ENCODE peak calls at places on chromosomes 4 and X, in ten cellular contexts. N, B, F, Y, S, T, A, X, U and P are unnamed samples.

GRCh38 chr4:13912966-13913365 is 285.4 kb upstream of the BOD1L1 start:
- DNase-seq in N (no peak), B (no peak), F (no peak), Y (peak; percentile 32), S (no peak), T (no peak), A (no peak), X (no peak), U (peak; percentile 64), P (no peak)

GRCh38 chr4:170674176-170674575 is 584.4 kb upstream of the AADAT start:
- DNase-seq in N (no peak), B (no peak), F (no peak), Y (no peak), S (no peak), T (no peak), A (no peak), X (no peak), U (no peak), P (no peak)

GRCh38 chr4:66489783-66490452 is 819.6 kb upstream of the EPHA5 start:
- DNase-seq in N (no peak), B (no peak), F (no peak), Y (peak; percentile 62), S (no peak), T (no peak), A (no peak), X (no peak), U (no peak), P (no peak)

GRCh38 chr4:186724048-186724860 is 598 bp upstream of the FAT1 start:
- DNase-seq in N (peak; percentile 75), B (peak; percentile 80), F (peak; percentile 64), Y (peak; percentile 39), S (peak; percentile 60), T (peak; percentile 58), A (peak; percentile 83), X (peak; percentile 36), U (peak; percentile 92), P (no peak)

GRCh38 chr4:150462743-150463142 is 119.2 kb upstream of the MAB21L2 start:
- DNase-seq in N (no peak), B (no peak), F (no peak), Y (peak; percentile 11), S (no peak), T (no peak), A (no peak), X (no peak), U (no peak), P (no peak)

GRCh38 chrX:26851981-26852380 is 611.2 kb downstream of the PPP4R3C start:
- DNase-seq in N (no peak), B (no peak), F (no peak), Y (no peak), S (no peak), T (no peak), A (no peak), X (no peak), U (no peak), P (no peak)

GRCh38 chr4:153489856-153490558 is 23.8 kb downstream of the TMEM131L start:
- DNase-seq in N (no peak), B (no peak), F (no peak), Y (no peak), S (no peak), T (no peak), A (no peak), X (no peak), U (peak; percentile 14), P (no peak)

GRCh38 chr4:184628103-184628502 is 21.1 kb downstream of the CASP3 start:
- DNase-seq in N (no peak), B (no peak), F (no peak), Y (no peak), S (no peak), T (no peak), A (no peak), X (no peak), U (no peak), P (no peak)

GRCh38 chr4:148823419-148823769 is 381.2 kb upstream of the NR3C2 start:
- DNase-seq in N (no peak), B (no peak), F (no peak), Y (no peak), S (no peak), T (no peak), A (no peak), X (no peak), U (no peak), P (no peak)

GRCh38 chr4:1337951-1338751 is 8.9 kb upstream of the UVSSA start:
- DNase-seq in N (no peak), B (no peak), F (no peak), Y (no peak), S (no peak), T (no peak), A (no peak), X (no peak), U (no peak), P (no peak)

GRCh38 chr4:26478330-26478729 is 12.0 kb downstream of the CCKAR start:
- DNase-seq in N (no peak), B (no peak), F (no peak), Y (no peak), S (no peak), T (no peak), A (no peak), X (no peak), U (no peak), P (no peak)

GRCh38 chrX:465418-465817 is 78.7 kb upstream of the PPP2R3B start:
- DNase-seq in N (no peak), B (no peak), F (no peak), Y (no peak), S (no peak), T (no peak), A (no peak), X (no peak), U (no peak), P (no peak)

DNA sequence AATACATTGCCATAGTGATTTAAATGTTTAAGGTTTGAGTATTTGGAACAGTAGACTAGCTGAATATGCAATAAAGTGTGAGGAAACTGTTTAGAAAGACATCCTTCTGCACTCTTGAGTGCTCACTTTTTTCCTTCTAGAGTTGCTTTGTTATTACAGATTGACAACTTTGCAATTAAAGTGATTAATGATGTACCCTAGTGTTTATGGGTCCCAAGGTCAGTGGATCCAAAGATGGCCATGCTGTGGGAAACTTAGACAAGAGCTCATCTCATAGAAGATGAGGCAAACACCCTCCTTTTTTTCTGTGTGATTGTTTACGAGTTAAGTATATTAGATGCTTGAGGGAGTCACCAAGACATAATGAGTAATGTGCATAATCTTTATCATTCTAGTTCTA is 118.8 kb downstream of the PDLIM5 start:
- DNase-seq in N (no peak), B (no peak), F (no peak), Y (no peak), S (no peak), T (no peak), A (no peak), X (no peak), U (no peak), P (no peak)
- H3K4me1 ChIP-seq in N (peaks cover 13% of the 10 kb centered on the region), B (peaks cover 1% of the 10 kb centered on the region), F (peaks cover 6% of the 10 kb centered on the region), Y (peaks cover 41% of the 10 kb centered on the region), S (peaks cover 26% of the 10 kb centered on the region), T (no peaks in the 10 kb centered on the region), A (peaks cover 2% of the 10 kb centered on the region), X (no peaks in the 10 kb centered on the region), U (peaks cover 34% of the 10 kb centered on the region), P (peaks cover 11% of the 10 kb centered on the region)

DNA sequence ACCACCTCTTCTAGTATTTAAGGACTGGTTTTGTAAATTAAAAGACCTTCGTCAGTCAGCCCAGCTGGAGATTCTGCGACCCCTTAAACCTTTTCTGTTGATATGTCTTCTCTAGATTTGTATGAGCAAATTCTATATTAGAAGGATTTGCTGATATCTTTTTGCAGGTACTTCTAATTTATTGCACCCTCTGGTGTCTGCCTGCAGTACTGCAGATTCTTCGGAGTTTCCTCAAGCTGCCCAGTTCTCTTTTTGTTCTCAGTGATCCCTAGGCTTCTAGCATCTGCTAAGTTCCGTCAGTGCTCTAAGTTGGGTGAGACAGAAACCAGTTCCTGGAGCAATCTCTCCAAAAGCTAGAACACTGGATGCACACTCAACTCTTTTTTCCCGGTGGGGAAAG is 545.2 kb downstream of the C4orf33 start:
- DNase-seq in N (no peak), B (no peak), F (peak; percentile 66), Y (peak; percentile 44), S (peak; percentile 13), T (peak; percentile 61), A (peak; percentile 86), X (peak; percentile 35), U (no peak), P (peak; percentile 86)
- TF ChIP-seq EP300 in N (no peak), B (no peak), F (no peak), Y (no peak), S (no peak), T (no peak), A (no peak), X (no peak), U (no peak), P (no peak)

GRCh38 chr4:7909463-7909862 is 30.2 kb downstream of the AFAP1 start:
- DNase-seq in N (no peak), B (no peak), F (no peak), Y (no peak), S (no peak), T (no peak), A (no peak), X (no peak), U (no peak), P (no peak)
- H3K4me1 ChIP-seq in N (peaks cover 45% of the 10 kb centered on the region), B (peaks cover 22% of the 10 kb centered on the region), F (peaks cover 41% of the 10 kb centered on the region), Y (peaks cover 96% of the 10 kb centered on the region), S (peaks cover 85% of the 10 kb centered on the region), T (peaks cover 10% of the 10 kb centered on the region), A (peaks cover 32% of the 10 kb centered on the region), X (peaks cover 46% of the 10 kb centered on the region), U (peaks cover 31% of the 10 kb centered on the region), P (peaks cover 18% of the 10 kb centered on the region)

GRCh38 chr4:165757426-165757825 is 115.6 kb upstream of the TLL1 start:
- DNase-seq in N (no peak), B (no peak), F (no peak), Y (no peak), S (no peak), T (no peak), A (no peak), X (no peak), U (no peak), P (no peak)

GRCh38 chr4:165761968-165762367 is 111.1 kb upstream of the TLL1 start:
- DNase-seq in N (no peak), B (no peak), F (no peak), Y (no peak), S (no peak), T (no peak), A (no peak), X (no peak), U (no peak), P (no peak)

GRCh38 chr4:165763640-165764039 is 109.4 kb upstream of the TLL1 start:
- DNase-seq in N (no peak), B (no peak), F (no peak), Y (no peak), S (no peak), T (no peak), A (no peak), X (no peak), U (no peak), P (no peak)

GRCh38 chr4:165756831-165757230 is 116.2 kb upstream of the TLL1 start:
- DNase-seq in N (no peak), B (no peak), F (no peak), Y (no peak), S (no peak), T (no peak), A (no peak), X (no peak), U (no peak), P (no peak)

GRCh38 chr4:165760182-165760581 is 112.9 kb upstream of the TLL1 start:
- DNase-seq in N (no peak), B (no peak), F (no peak), Y (no peak), S (no peak), T (no peak), A (no peak), X (no peak), U (no peak), P (no peak)
- TF ChIP-seq EP300 in N (no peak), B (no peak), F (no peak), Y (no peak), S (no peak), T (no peak), A (no peak), X (no peak), U (no peak), P (no peak)